ENCODE peak calls at places on chromosome 21, in four cellular contexts. H is H9, X is H1, M is neuronal stem cell. E is an unnamed sample.

GRCh38 chr21:42969193-42969600 is 5.2 kb upstream of the PKNOX1 start:
- DNase-seq in H (no peak), X (no peak), M (no peak), E (peak; percentile 83)

GRCh38 chr21:29704719-29705118 is 235.1 kb downstream of the GRIK1 start:
- DNase-seq in H (no peak), X (no peak), M (no peak), E (no peak)

GRCh38 chr21:35102488-35103407 is 53.6 kb upstream of the RUNX1 start:
- DNase-seq in H (no peak), X (no peak), M (no peak), E (no peak)

GRCh38 chr21:32520885-32521735 is 64.2 kb downstream of the TCP10L start:
- DNase-seq in H (no peak), X (no peak), M (no peak), E (no peak)

GRCh38 chr21:15631342-15631741 is 98.4 kb upstream of the USP25 start:
- DNase-seq in H (no peak), X (no peak), M (no peak), E (no peak)

GRCh38 chr21:42925114-42925907 is at the start of gene ERVH48-1:
- DNase-seq in H (peak; percentile 83), X (no peak), M (no peak), E (peak; percentile 81)

GRCh38 chr21:15520811-15521643 is 208.8 kb upstream of the USP25 start:
- DNase-seq in H (no peak), X (no peak), M (no peak), E (peak; percentile 37)

GRCh38 chr21:35982717-35983116 is 77.6 kb downstream of the SETD4 start:
- DNase-seq in H (no peak), X (no peak), M (no peak), E (no peak)

GRCh38 chr21:33378081-33378480 is 25.1 kb upstream of the IFNGR2 start:
- DNase-seq in H (no peak), X (no peak), M (no peak), E (no peak)

GRCh38 chr21:31530918-31531705 is 128.4 kb upstream of the SOD1 start:
- DNase-seq in H (no peak), X (no peak), M (no peak), E (no peak)

GRCh38 chr21:46412521-46413364 is 45.9 kb upstream of the DIP2A start:
- DNase-seq in H (no peak), X (no peak), M (no peak), E (no peak)

GRCh38 chr21:29547998-29548397 is 249.3 kb downstream of the BACH1 start:
- DNase-seq in H (no peak), X (no peak), M (no peak), E (no peak)

GRCh38 chr21:20997633-20998455 is at the start of gene NCAM2:
- DNase-seq in H (peak; percentile 83), X (no peak), M (peak; percentile 82), E (peak; percentile 90)

GRCh38 chr21:29114765-29115164 is 15.7 kb upstream of the MAP3K7CL start:
- DNase-seq in H (no peak), X (peak; percentile 27), M (no peak), E (peak; percentile 75)

GRCh38 chr21:42193131-42193671 is 25.7 kb upstream of the ABCG1 start:
- DNase-seq in H (no peak), X (no peak), M (no peak), E (no peak)

GRCh38 chr21:25506268-25506667 is 101.0 kb downstream of the MRPL39 start:
- DNase-seq in H (no peak), X (no peak), M (no peak), E (no peak)

GRCh38 chr21:42214081-42214750 is 4.7 kb upstream of the ABCG1 start:
- DNase-seq in H (no peak), X (no peak), M (no peak), E (no peak)

GRCh38 chr21:34357889-34358288 is 5.9 kb upstream of the KCNE2 start:
- DNase-seq in H (no peak), X (no peak), M (no peak), E (no peak)

GRCh38 chr21:35257413-35257812 is 208.3 kb upstream of the RUNX1 start:
- DNase-seq in H (no peak), X (no peak), M (no peak), E (no peak)

GRCh38 chr21:33587792-33588484 is 546 bp downstream of the DONSON start:
- DNase-seq in H (peak; percentile 44), X (no peak), M (peak; percentile 23), E (peak; percentile 51)

GRCh38 chr21:14955936-14956520 is 108.8 kb downstream of the NRIP1 start:
- DNase-seq in H (no peak), X (no peak), M (no peak), E (no peak)

GRCh38 chr21:25501996-25502665 is 105.2 kb downstream of the MRPL39 start:
- DNase-seq in H (no peak), X (no peak), M (no peak), E (no peak)

GRCh38 chr21:37712204-37712934 is 203.9 kb downstream of the KCNJ6 start:
- DNase-seq in H (peak; percentile 76), X (peak; percentile 41), M (peak; percentile 61), E (peak; percentile 87)

GRCh38 chr21:35658242-35658641 is 402.1 kb downstream of the SETD4 start:
- DNase-seq in H (no peak), X (no peak), M (no peak), E (no peak)

GRCh38 chr21:34603710-34604057 is 11.2 kb downstream of the RCAN1 start:
- DNase-seq in H (no peak), X (no peak), M (no peak), E (no peak)

GRCh38 chr21:14712121-14712520 is 166.0 kb upstream of the SAMSN1 start:
- DNase-seq in H (no peak), X (no peak), M (no peak), E (no peak)

GRCh38 chr21:45335761-45336534 is 48.3 kb upstream of the POFUT2 start:
- DNase-seq in H (peak; percentile 23), X (no peak), M (no peak), E (no peak)

GRCh38 chr21:45336870-45337269 is 49.2 kb upstream of the POFUT2 start:
- DNase-seq in H (peak; percentile 53), X (no peak), M (no peak), E (peak; percentile 81)

GRCh38 chr21:45334591-45335081 is 46.9 kb upstream of the POFUT2 start:
- DNase-seq in H (peak; percentile 10), X (no peak), M (no peak), E (no peak)

GRCh38 chr21:45335151-45335760 is 47.6 kb upstream of the POFUT2 start:
- DNase-seq in H (no peak), X (no peak), M (no peak), E (no peak)

DNA sequence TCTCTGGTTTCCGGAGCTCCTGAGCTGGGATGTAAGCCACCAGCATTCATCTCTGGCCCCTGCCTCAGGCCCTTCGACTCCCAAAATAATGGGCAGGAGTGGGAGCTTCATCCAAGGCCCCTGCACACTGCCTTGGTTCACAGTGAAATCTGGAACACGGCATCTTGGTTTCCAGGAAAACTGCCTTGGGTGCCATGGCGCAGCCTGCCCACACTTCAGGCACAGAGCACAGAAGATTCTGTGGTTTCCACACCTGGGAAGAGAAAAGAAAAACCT is 48.8 kb upstream of the POFUT2 start:
- DNase-seq in H (no peak), X (no peak), M (no peak), E (no peak)
- H2AK5ac ChIP-seq in H (no peak overlapping the region), X (no peak overlapping the region), M (peak overlapping the region; percentile 79), E (no peak overlapping the region)

GRCh38 chr21:45350206-45350854 is 54.6 kb upstream of the COL18A1 start:
- DNase-seq in H (no peak), X (no peak), M (no peak), E (no peak)
- H2AK5ac ChIP-seq in H (no peak overlapping the region), X (no peak overlapping the region), M (no peak overlapping the region), E (no peak overlapping the region)

GRCh38 chr21:43972850-43973633 is 39.1 kb upstream of the TRAPPC10 start:
- DNase-seq in H (no peak), X (no peak), M (no peak), E (no peak)

GRCh38 chr21:43976661-43977060 is 35.4 kb upstream of the TRAPPC10 start:
- DNase-seq in H (no peak), X (no peak), M (no peak), E (no peak)

GRCh38 chr21:43973634-43973955 is 38.5 kb upstream of the TRAPPC10 start:
- DNase-seq in H (no peak), X (no peak), M (no peak), E (no peak)

GRCh38 chr21:43975469-43976098 is 36.5 kb upstream of the TRAPPC10 start:
- DNase-seq in H (peak; percentile 76), X (no peak), M (peak; percentile 61), E (peak; percentile 64)

DNA sequence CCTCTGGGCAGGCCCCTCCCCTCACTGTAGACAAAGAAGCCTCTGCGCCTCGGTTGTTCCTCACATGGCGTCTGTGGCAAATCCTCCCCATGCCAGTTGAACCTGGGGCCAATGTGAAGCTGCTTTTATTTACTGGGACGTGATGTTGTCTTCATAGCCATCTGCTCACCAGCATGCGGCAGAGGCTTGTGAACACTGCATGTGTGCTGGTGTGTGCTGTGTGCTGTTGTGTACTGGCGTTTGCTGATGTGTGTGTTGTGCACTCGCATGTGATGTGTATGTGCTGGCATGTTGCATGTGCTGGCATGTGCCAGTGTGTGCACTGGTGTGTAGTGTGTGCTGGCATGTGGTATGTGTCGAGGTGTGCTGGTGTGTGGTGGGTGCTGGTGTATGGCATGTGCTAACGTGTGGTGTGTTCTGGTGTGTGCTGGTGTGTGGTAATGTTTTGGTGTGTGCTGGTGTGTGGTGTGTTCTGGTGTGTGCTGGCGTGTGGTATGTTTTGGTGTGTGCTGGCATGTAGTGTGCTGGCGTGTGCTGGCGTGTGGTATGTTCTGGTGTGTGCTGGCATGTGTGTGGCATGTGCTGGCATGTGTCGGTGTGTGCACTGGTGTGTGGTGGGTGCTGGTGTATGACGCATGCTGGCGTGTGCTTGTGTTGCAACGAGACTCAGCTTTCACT is 37.2 kb upstream of the TRAPPC10 start:
- DNase-seq in H (no peak), X (no peak), M (no peak), E (no peak)
- H2AK5ac ChIP-seq in H (no peak overlapping the region), X (peak overlapping the region; percentile 40), M (peak overlapping the region; percentile 33), E (no peak overlapping the region)

GRCh38 chr21:27301216-27301615 is 334.3 kb upstream of the ADAMTS5 start:
- DNase-seq in H (no peak), X (no peak), M (no peak), E (no peak)

GRCh38 chr21:27300770-27301169 is 333.9 kb upstream of the ADAMTS5 start:
- DNase-seq in H (no peak), X (no peak), M (no peak), E (no peak)

GRCh38 chr21:27292851-27293638 is 326.2 kb upstream of the ADAMTS5 start:
- DNase-seq in H (no peak), X (no peak), M (no peak), E (no peak)

DNA sequence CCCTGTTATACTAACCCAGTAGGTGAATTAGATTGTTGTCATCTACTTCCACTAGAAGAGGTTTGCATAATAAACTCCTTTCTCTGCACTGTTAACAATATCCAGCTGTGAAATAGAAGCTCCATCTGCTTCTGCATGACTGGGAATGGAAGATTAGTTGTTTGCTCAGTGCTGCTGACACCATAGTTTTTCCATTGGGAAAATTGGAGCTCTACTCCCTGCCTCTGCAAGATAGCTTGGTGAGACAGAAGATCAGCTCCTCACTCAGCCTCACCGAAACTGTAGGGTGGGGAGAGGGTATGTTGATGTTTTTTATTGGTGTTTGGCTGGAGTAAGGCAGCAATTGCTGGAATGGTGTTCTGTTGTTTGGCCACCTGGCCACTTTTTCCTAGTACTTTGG is 331.6 kb upstream of the ADAMTS5 start:
- DNase-seq in H (no peak), X (no peak), M (no peak), E (no peak)
- H2AK5ac ChIP-seq in H (no peak overlapping the region), X (no peak overlapping the region), M (no peak overlapping the region), E (no peak overlapping the region)